ENCODE peak calls at places on chromosome 6, in eight cellular contexts. K is IMR-90, U is HCT116, P is SK-N-SH, A is PC-3, S is GM23248, H is mammary epithelial cell, T is hepatocyte. N is an unnamed sample. For H3K4me1, the result is how much of the 10 kb centered on the place peaks cover.

GRCh38 chr6:39599341-39599740 is 125.9 kb downstream of the KIF6 start:
- DNase-seq in K (no peak), U (no peak), P (no peak), A (no peak), S (peak), H (no peak), T (no peak), N (no peak)

GRCh38 chr6:117601811-117602150 is 530 bp downstream of the GOPC start:
- DNase-seq in K (no peak), U (no peak), P (no peak), A (no peak), S (no peak), H (peak), T (no peak), N (no peak)

GRCh38 chr6:72822691-72823090 is 200.8 kb downstream of the KCNQ5 start:
- DNase-seq in K (no peak), U (no peak), P (no peak), A (peak), S (no peak), H (no peak), T (no peak), N (no peak)

GRCh38 chr6:55636406-55637102 is 57.6 kb upstream of the HMGCLL1 start:
- DNase-seq in K (peak), U (no peak), P (no peak), A (peak), S (peak), H (peak), T (peak), N (peak)

GRCh38 chr6:134599079-134599478 is 281.2 kb upstream of the SGK1 start:
- DNase-seq in K (no peak), U (no peak), P (no peak), A (no peak), S (no peak), H (no peak), T (no peak), N (no peak)

GRCh38 chr6:46062991-46063390 is 47.3 kb upstream of the CLIC5 start:
- DNase-seq in K (no peak), U (no peak), P (no peak), A (no peak), S (no peak), H (no peak), T (no peak), N (no peak)

GRCh38 chr6:1396952-1397868 is 7.8 kb downstream of the FOXF2 start:
- DNase-seq in K (peak), U (peak), P (peak), A (peak), S (peak), H (peak), T (peak), N (peak)

GRCh38 chr6:108171291-108171917 is 5.6 kb downstream of the NR2E1 start:
- DNase-seq in K (no peak), U (no peak), P (no peak), A (no peak), S (no peak), H (no peak), T (no peak), N (no peak)

GRCh38 chr6:82143041-82143481 is 104.5 kb downstream of the IBTK start:
- DNase-seq in K (peak), U (no peak), P (no peak), A (no peak), S (peak), H (no peak), T (no peak), N (peak)

GRCh38 chr6:147132889-147133288 is 71.3 kb upstream of the STXBP5 start:
- DNase-seq in K (peak), U (no peak), P (no peak), A (peak), S (peak), H (no peak), T (no peak), N (peak)

GRCh38 chr6:155782320-155782730 is 326.7 kb upstream of the NOX3 start:
- DNase-seq in K (peak), U (peak), P (no peak), A (peak), S (peak), H (peak), T (peak), N (peak)

GRCh38 chr6:142444388-142444787 is 142.6 kb downstream of the ADGRG6 start:
- DNase-seq in K (peak), U (no peak), P (no peak), A (peak), S (peak), H (no peak), T (no peak), N (peak)

GRCh38 chr6:63764318-63764916 is 128.8 kb downstream of the PHF3 start:
- DNase-seq in K (peak), U (peak), P (no peak), A (peak), S (peak), H (no peak), T (peak), N (peak)

GRCh38 chr6:74671558-74672025 is 534.3 kb downstream of the COL12A1 start:
- DNase-seq in K (peak), U (no peak), P (no peak), A (peak), S (peak), H (peak), T (no peak), N (peak)

GRCh38 chr6:162854734-162855191 is 127.0 kb downstream of the PACRG start:
- DNase-seq in K (no peak), U (no peak), P (no peak), A (no peak), S (no peak), H (no peak), T (no peak), N (peak)

GRCh38 chr6:53032853-53033252 is 32.4 kb upstream of the FBXO9 start:
- DNase-seq in K (peak), U (no peak), P (no peak), A (peak), S (peak), H (no peak), T (no peak), N (peak)

GRCh38 chr6:26000366-26000886 is 37.8 kb downstream of the TRIM38 start:
- DNase-seq in K (no peak), U (no peak), P (no peak), A (no peak), S (no peak), H (no peak), T (no peak), N (no peak)

GRCh38 chr6:169160855-169161560 is 92.6 kb downstream of the THBS2 start:
- DNase-seq in K (no peak), U (no peak), P (no peak), A (no peak), S (no peak), H (no peak), T (no peak), N (no peak)

GRCh38 chr6:150697515-150697914 is 97.8 kb downstream of the PLEKHG1 start:
- DNase-seq in K (no peak), U (no peak), P (no peak), A (no peak), S (no peak), H (no peak), T (no peak), N (no peak)

GRCh38 chr6:56595490-56596122 is 47.1 kb downstream of the DST start:
- DNase-seq in K (peak), U (peak), P (peak), A (peak), S (peak), H (peak), T (peak), N (peak)

GRCh38 chr6:711925-712324 is 19.0 kb upstream of the EXOC2 start:
- DNase-seq in K (no peak), U (no peak), P (no peak), A (no peak), S (no peak), H (no peak), T (no peak), N (no peak)

GRCh38 chr6:1729752-1730140 is 120.0 kb downstream of the FOXC1 start:
- DNase-seq in K (no peak), U (no peak), P (no peak), A (no peak), S (no peak), H (no peak), T (no peak), N (peak)

GRCh38 chr6:155301867-155302266 is 12.4 kb downstream of the TFB1M start:
- DNase-seq in K (peak), U (no peak), P (no peak), A (no peak), S (peak), H (no peak), T (no peak), N (peak)

GRCh38 chr6:18510644-18511033 is 123.5 kb downstream of the RNF144B start:
- DNase-seq in K (no peak), U (no peak), P (no peak), A (no peak), S (no peak), H (no peak), T (no peak), N (no peak)

GRCh38 chr6:36840471-36841461 is 1.5 kb upstream of the CPNE5 start:
- DNase-seq in K (no peak), U (no peak), P (no peak), A (no peak), S (peak), H (no peak), T (peak), N (no peak)

GRCh38 chr6:5752282-5752681 is 254.4 kb downstream of the NRN1 start:
- DNase-seq in K (peak), U (no peak), P (no peak), A (peak), S (peak), H (no peak), T (no peak), N (peak)

GRCh38 chr6:89986650-89987074 is 92.4 kb downstream of the GJA10 start:
- DNase-seq in K (peak), U (no peak), P (no peak), A (peak), S (peak), H (no peak), T (no peak), N (peak)

GRCh38 chr6:106530502-106530901 is 98.8 kb downstream of the RTN4IP1 start:
- DNase-seq in K (peak), U (no peak), P (no peak), A (no peak), S (peak), H (no peak), T (no peak), N (no peak)
- H2AFZ ChIP-seq in K (no peak), U (no peak), P (no peak), A (no peak), S (peak), H (no peak), T (no peak), N (no peak)

DNA sequence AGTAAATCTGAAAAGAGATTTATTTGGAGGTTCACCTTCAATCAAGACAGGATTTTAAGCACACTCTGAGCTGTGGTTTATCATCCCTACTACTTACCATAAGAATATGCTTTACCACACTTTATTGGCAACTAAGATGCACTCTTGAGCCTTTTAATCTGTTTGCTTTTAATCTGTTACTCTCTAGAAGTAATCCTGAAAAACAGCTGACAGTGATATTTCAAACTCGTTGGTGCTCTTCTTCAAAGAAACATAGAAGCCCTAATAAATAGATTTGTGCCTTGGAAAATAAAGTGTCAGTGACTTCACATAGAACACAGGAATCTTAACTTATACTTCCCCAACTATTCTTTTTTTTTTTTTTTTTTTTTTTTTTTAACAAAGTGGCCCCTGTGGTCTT is 102.9 kb downstream of the HIVEP1 start:
- DNase-seq in K (no peak), U (no peak), P (no peak), A (no peak), S (no peak), H (no peak), T (no peak), N (no peak)
- H3K4me1 ChIP-seq in K (under half), U (under half), P (under half), A (under half), S (under half), H (under half), T (under half), N (under half)

GRCh38 chr6:8192597-8192996 is 90.2 kb upstream of the EEF1E1 start:
- DNase-seq in K (no peak), U (no peak), P (no peak), A (no peak), S (no peak), H (no peak), T (no peak), N (no peak)

GRCh38 chr6:8193541-8193940 is 91.2 kb upstream of the EEF1E1 start:
- DNase-seq in K (peak), U (no peak), P (no peak), A (no peak), S (peak), H (no peak), T (no peak), N (peak)

GRCh38 chr6:8195040-8195713 is 92.8 kb upstream of the EEF1E1 start:
- DNase-seq in K (no peak), U (peak), P (peak), A (no peak), S (peak), H (no peak), T (peak), N (no peak)

GRCh38 chr6:8195714-8196104 is 93.4 kb upstream of the EEF1E1 start:
- DNase-seq in K (no peak), U (no peak), P (no peak), A (no peak), S (no peak), H (no peak), T (no peak), N (no peak)

DNA sequence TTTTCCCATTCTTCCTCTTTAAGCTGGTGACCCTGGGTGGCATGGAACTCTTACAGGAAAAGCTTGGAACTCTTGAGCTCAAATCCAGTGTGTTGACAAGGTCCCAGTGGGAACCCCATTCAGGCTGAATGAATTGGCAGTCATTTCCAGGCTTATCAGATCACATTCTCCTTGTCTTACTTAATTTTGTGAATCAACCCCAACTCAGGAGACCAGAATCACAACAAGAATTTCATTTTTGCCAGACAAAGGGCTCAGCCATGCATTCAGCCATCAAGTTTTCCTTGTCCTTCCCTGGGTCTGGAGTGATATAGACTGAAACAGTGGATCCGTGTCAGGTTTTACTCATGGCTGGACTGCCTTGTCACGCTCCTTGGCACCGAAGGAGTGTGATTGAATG is 92.2 kb upstream of the EEF1E1 start:
- DNase-seq in K (no peak), U (no peak), P (no peak), A (no peak), S (no peak), H (no peak), T (no peak), N (peak)
- H2AFZ ChIP-seq in K (peak), U (no peak), P (no peak), A (no peak), S (peak), H (no peak), T (no peak), N (peak)

DNA sequence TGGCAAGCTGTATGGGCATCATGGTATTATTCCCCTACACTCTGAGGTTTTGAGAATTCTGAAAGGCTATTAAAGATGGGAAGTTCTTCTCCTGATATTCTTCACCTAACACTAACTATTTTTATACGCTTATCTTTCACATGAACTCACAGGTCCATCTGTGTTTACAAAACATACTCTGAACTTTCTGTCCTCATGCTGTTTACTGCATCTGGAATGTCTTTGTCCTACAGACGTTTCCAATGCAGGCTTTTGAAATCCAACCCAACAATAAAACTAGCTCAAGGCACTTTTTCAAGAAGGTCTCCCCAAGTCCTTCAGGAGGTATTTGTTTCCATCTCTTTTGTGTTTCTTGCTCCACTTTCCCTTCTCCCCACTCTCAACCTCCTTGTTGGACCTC is 60.5 kb upstream of the MLIP start:
- DNase-seq in K (no peak), U (no peak), P (no peak), A (no peak), S (no peak), H (no peak), T (no peak), N (no peak)
- H3K4me1 ChIP-seq in K (under half), U (under half), P (under half), A (under half), S (under half), H (under half), T (under half), N (under half)

GRCh38 chr6:136039185-136039584 is 187.7 kb downstream of the PDE7B start:
- DNase-seq in K (peak), U (no peak), P (no peak), A (no peak), S (peak), H (no peak), T (no peak), N (no peak)
- H2AFZ ChIP-seq in K (peak), U (no peak), P (no peak), A (no peak), S (peak), H (no peak), T (no peak), N (no peak)

DNA sequence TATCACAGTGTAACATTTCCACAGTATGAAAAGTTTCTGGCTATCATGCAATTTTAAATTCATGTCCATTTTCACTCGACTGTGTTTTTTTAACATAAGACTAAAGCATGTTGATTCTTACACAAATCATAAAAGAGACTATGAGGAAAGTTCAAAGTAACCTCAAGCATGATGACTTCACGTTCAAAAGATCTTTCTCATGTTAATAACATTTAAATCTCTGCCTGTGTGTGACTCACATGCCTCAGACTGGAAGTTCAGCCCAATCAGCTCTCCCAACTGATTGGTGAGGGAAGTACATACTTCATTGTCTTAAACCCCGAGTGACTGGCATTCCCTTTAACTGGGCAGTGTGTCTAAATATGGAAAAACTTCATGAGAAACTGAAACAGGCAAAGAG is 37.4 kb downstream of the ATXN1 start:
- DNase-seq in K (peak), U (peak), P (no peak), A (peak), S (peak), H (peak), T (peak), N (peak)
- H3K4me1 ChIP-seq in K (under half), U (half or more), P (under half), A (half or more), S (under half), H (half or more), T (half or more), N (half or more)

DNA sequence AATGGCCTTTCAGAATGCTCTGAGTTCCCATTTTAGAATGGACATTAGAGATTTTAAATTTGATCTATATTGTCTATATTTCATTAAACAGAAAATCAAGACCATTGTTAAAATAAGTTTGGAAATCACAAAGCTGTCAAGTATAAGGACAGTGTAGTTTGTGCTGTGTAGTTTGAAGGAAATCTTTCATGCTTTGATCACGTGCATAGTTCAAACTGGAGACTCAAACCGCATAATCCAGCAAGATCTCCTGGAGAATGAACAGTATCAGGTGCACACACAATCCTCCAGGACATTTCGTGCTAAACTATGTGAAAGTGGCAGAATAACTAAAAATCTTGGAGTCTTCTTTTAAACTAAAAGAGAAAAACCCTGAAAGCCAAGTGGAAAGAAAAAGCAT is 60.8 kb upstream of the TBXT start:
- DNase-seq in K (no peak), U (no peak), P (no peak), A (no peak), S (no peak), H (no peak), T (no peak), N (no peak)
- H2AFZ ChIP-seq in K (no peak), U (no peak), P (no peak), A (no peak), S (no peak), H (no peak), T (no peak), N (no peak)

GRCh38 chr6:4153514-4153985 is 18.2 kb upstream of the ECI2 start:
- DNase-seq in K (no peak), U (no peak), P (no peak), A (no peak), S (no peak), H (no peak), T (no peak), N (no peak)
- H3K4me1 ChIP-seq in K (under half), U (under half), P (under half), A (under half), S (under half), H (under half), T (under half), N (under half)

DNA sequence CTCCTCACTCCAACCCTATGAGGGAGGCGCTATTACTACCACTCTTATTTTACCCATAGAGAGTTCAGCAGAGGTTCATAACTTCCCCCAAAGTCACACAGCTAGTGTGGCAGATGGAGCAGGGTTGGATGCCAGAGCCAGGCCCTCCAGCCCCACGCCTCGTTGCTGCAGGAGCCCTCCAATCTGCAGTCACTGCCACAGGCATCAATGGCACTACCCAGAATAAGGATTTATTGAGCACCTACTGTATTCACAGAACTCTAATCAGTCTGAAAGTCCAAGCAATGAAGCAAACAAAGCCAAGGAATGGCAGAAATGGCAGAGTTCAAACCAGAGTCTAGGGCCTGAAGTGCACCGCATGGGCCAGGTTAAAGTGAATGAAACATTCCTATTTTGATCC is 144.9 kb downstream of the LPA start:
- DNase-seq in K (no peak), U (no peak), P (no peak), A (no peak), S (no peak), H (no peak), T (no peak), N (no peak)
- H2AFZ ChIP-seq in K (no peak), U (no peak), P (no peak), A (no peak), S (no peak), H (no peak), T (no peak), N (no peak)

N was measured in astrocyte.